ENCODE peak calls at places on chromosomes 2 and 18, in four cellular contexts. S, H, J and F are unnamed samples.

GRCh38 chr18:79600141-79600540 is 79.5 kb upstream of the CTDP1 start:
- DNase-seq in S (no peak), J (no peak), H (no peak), F (no peak)

GRCh38 chr18:35968278-35968880 is 4.1 kb upstream of the RMP24 start:
- DNase-seq in J (no peak), S (no peak), H (no peak), F (peak; percentile 81)

GRCh38 chr2:173803344-173803893 is 161.8 kb downstream of the SP3 start:
- DNase-seq in J (no peak), S (no peak), H (no peak), F (no peak)

GRCh38 chr2:71604709-71605085 is 151.3 kb downstream of the DYSF start:
- DNase-seq in J (no peak), H (no peak), S (no peak), F (no peak)

GRCh38 chr18:73752546-73752945 is 395.1 kb downstream of the FBXO15 start:
- DNase-seq in J (no peak), H (no peak), S (no peak), F (no peak)

GRCh38 chr2:134499307-134499706 is 219.5 kb downstream of the TMEM163 start:
- DNase-seq in S (no peak), J (peak; percentile 21), H (no peak), F (no peak)

GRCh38 chr2:2681611-2682295 is 350.7 kb upstream of the MYT1L start:
- DNase-seq in J (no peak), S (no peak), H (no peak), F (no peak)

GRCh38 chr2:16487686-16488085 is 177.9 kb downstream of the CYRIA start:
- DNase-seq in S (peak; percentile 12), J (peak; percentile 73), H (no peak), F (peak; percentile 27)

GRCh38 chr2:189444322-189444721 is 3.0 kb downstream of the WDR75 start:
- DNase-seq in H (no peak), J (no peak), S (no peak), F (no peak)

GRCh38 chr18:48868468-48869466 is 82.0 kb downstream of the SMAD7 start:
- DNase-seq in H (no peak), S (no peak), J (no peak), F (no peak)

DNA sequence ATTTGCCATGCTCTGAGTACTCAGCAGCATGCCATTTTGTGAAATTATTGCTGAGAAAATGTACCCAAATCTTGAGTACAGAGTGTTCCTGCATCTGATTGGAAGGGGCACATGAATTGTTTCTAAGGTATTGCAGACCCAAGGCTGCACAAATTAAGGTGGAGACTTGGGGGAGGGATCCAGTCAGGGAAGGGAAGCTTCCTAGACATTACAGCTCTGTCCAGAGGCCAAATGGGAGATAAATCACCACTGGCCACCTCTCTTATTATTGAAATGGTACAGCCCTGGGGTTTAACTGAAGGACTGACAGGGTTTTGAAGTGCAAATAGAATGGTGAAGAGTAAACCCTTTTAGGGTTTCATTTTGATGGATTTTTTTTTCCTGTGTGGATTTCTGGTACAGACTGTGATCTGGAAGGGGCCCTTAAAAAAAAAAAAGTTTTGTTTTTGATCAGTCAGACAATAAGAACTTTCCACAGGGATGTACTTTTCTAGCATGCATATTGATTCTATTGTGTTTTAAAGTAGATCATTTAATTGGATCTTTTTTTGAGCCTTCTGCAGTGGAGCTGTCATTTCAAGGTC is 119.4 kb downstream of the GREB1L start:
- DNase-seq in J (no peak), H (peak; percentile 31), S (no peak), F (no peak)
- TF ChIP-seq JUND in J (no peak), H (no peak), S (no peak), F (no peak)

GRCh38 chr2:138979131-138979530 is 198.9 kb upstream of the NXPH2 start:
- DNase-seq in H (no peak), S (no peak), J (no peak), F (no peak)

GRCh38 chr2:138974651-138975050 is 194.5 kb upstream of the NXPH2 start:
- DNase-seq in J (no peak), S (no peak), H (no peak), F (no peak)
- TF ChIP-seq JUND in J (no peak), S (no peak), H (no peak), F (no peak)

DNA sequence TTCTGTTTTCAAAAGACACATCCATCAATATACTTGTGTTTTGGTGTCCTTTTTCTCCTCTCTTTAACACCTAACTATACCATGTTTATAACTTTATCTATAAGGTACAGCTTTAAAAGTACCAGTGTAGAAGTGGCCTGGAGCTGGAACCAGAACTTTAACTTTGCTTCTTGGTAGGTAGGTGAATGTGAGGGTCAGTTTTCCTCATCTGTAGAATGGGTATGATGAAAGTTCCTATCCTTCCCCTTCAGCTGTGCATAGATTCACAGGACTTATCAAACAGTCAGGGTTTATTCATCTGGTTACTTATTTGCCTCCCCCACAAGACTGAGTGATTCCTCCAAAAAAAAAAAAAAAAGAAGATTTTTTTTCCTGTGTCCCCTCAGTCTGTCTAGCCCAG is 12.7 kb downstream of the KCTD1 start:
- DNase-seq in J (no peak), H (no peak), S (no peak), F (no peak)
- TF ChIP-seq JUND in J (no peak), H (no peak), S (no peak), F (no peak)

GRCh38 chr2:158914731-158915130 is 53.7 kb upstream of the TANC1 start:
- DNase-seq in S (no peak), J (no peak), H (no peak), F (no peak)
- TF ChIP-seq JUND in S (no peak), J (no peak), H (no peak), F (no peak)

GRCh38 chr2:159708066-159708760 is 4.1 kb upstream of the MARCHF7 start:
- DNase-seq in J (no peak), S (no peak), H (no peak), F (no peak)

GRCh38 chr2:159712194-159712928 is at the start of gene MARCHF7:
- DNase-seq in J (peak; percentile 99), S (peak; percentile 97), H (peak; percentile 89), F (peak; percentile 78)

GRCh38 chr2:159711562-159712193 is 628 bp upstream of the MARCHF7 start:
- DNase-seq in J (no peak), H (no peak), S (no peak), F (no peak)

GRCh38 chr2:159712929-159713575 is 746 bp downstream of the MARCHF7 start:
- DNase-seq in S (no peak), H (no peak), J (no peak), F (no peak)

DNA sequence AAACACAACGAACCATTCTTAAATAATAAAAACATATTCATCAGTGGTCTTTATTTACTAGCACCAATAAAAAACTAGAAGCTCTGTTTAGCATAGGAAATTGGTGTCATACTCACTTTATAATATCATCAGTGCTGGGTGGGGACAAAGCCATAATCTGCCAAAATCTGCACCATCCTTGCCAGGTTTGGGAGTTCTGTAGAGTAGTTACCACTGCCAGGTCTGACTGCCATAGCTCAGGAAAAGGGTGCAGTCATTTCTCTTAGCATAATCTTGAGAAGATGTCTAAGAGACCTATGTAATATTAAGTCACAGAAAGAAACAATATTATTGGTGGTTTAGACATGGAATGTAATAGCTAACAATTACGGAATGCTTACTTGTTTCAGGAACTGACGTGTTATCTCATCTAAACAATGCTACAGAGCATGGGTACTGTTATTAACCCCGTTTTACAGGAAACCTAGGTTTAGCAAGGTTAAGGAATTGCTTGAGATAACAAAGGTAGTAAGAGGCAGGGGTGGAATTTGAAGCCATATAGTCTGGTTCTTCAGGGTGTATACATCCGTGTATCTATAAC is 1.6 kb upstream of the MARCHF7 start:
- DNase-seq in S (peak; percentile 29), H (no peak), J (no peak), F (no peak)
- TF ChIP-seq JUND in S (no peak), H (no peak), J (no peak), F (no peak)

GRCh38 chr2:177604291-177605065 is 211.9 kb downstream of the AGPS start:
- DNase-seq in H (peak; percentile 53), J (peak; percentile 50), S (peak; percentile 72), F (peak; percentile 38)
- TF ChIP-seq JUND in H (no peak), J (no peak), S (no peak), F (no peak)

GRCh38 chr2:1299053-1299452 is 114.2 kb upstream of the TPO start:
- DNase-seq in J (no peak), H (no peak), S (no peak), F (no peak)
- TF ChIP-seq JUND in J (no peak), H (no peak), S (no peak), F (no peak)